ENCODE peak calls at places on chromosome 19, in six cellular contexts. K is PC-3, M is ovary, S is testis, P is breast epithelium, Q is stomach. Z is an unnamed sample.

GRCh38 chr19:32823747-32824102 is 45.8 kb downstream of the SLC7A9 start:
- DNase-seq in Q (no peak), M (no peak), K (no peak), S (no peak), P (no peak), Z (no peak)

GRCh38 chr19:2014731-2015610 is 543 bp downstream of the BTBD2 start:
- DNase-seq in Q (no peak), M (peak; percentile 37), P (no peak), K (no peak), S (no peak), Z (no peak)

GRCh38 chr19:43895727-43896126 is 39.4 kb downstream of the ZNF45 start:
- DNase-seq in M (no peak), S (no peak), P (no peak), K (no peak), Q (no peak), Z (no peak)

GRCh38 chr19:53328967-53329366 is 4.6 kb upstream of the ZNF845 start:
- DNase-seq in Q (no peak), M (peak; percentile 73), P (no peak), K (no peak), S (peak; percentile 74), Z (peak; percentile 65)

GRCh38 chr19:33134571-33135041 is 2.7 kb downstream of the WDR88 start:
- DNase-seq in K (no peak), P (no peak), M (no peak), Q (no peak), S (no peak), Z (no peak)

GRCh38 chr19:33502991-33503790 is 18.4 kb downstream of the PEPD start:
- DNase-seq in M (no peak), P (no peak), K (no peak), Q (no peak), S (no peak), Z (no peak)

GRCh38 chr19:32324631-32325215 is 20.7 kb upstream of the ZNF507 start:
- DNase-seq in Q (no peak), K (no peak), S (no peak), M (no peak), P (no peak), Z (no peak)

GRCh38 chr19:48403606-48404005 is 10.1 kb downstream of the GRIN2D start:
- DNase-seq in P (no peak), S (peak; percentile 79), M (no peak), K (peak; percentile 49), Q (no peak), Z (no peak)

GRCh38 chr19:19034204-19034624 is 811 bp downstream of the ARMC6 start:
- DNase-seq in M (no peak), P (no peak), Q (peak; percentile 49), S (peak; percentile 67), K (peak; percentile 82), Z (peak; percentile 72)

GRCh38 chr19:19033426-19034203 is at the start of the genes ARMC6 and SUGP2:
- DNase-seq in M (peak; percentile 85), Q (peak; percentile 88), K (peak; percentile 92), P (peak; percentile 75), S (peak; percentile 89), Z (peak; percentile 46)

GRCh38 chr19:19033176-19033425 is 216 bp downstream of the SUGP2 start:
- DNase-seq in P (no peak), M (no peak), S (no peak), K (no peak), Q (peak; percentile 27), Z (no peak)

GRCh38 chr19:19028526-19028925 is 4.8 kb downstream of the SUGP2 start:
- DNase-seq in M (no peak), Q (no peak), S (no peak), K (no peak), P (no peak), Z (no peak)

DNA sequence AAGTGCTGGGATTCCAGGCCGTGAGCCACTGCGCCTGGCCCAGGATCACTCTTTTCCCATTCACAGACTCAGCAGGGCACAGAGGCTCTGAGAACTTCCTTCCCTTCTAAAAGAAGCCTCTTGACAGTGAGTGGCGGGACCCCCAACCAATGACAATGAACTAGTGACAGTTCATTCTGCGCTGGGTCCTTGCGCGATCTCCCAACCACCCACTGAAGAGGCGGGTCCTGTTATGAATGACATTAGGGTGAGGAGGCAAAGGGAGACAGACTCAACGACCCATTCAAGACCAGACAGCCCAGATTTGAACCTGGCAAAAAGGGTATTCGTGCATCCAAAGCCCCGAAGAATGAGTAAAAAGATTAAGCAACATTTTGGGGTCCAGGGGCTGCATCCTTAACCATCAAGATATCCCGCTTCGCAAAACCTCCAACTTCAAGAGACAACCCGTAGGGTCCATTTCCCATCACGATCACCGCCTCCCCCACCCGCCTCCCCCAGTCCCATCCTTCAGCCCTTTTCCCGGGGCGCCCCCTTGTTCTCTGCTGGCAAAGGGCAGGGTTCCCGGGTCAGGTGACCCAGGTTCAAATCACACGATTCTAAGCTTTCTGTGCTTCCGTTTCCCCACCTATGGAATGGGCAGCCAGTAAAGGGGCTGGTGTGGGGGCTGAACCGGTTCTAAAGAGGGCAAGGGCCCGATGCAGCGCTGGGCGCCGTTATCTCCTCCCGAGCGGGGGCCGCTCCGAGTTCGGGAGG is 719 bp downstream of the SUGP2 start:
- DNase-seq in Q (peak; percentile 59), M (peak; percentile 73), P (peak; percentile 61), K (peak; percentile 85), S (peak; percentile 94), Z (peak; percentile 94)
- TF ChIP-seq CTCF in Q (no peak), M (no peak), P (no peak), K (no peak), S (no peak), Z (no peak)

GRCh38 chr19:30168760-30169159 is 203.4 kb upstream of the ZNF536 start:
- DNase-seq in P (no peak), S (no peak), Q (no peak), K (no peak), M (no peak), Z (no peak)

GRCh38 chr19:30169196-30169900 is 202.8 kb upstream of the ZNF536 start:
- DNase-seq in S (no peak), M (no peak), P (no peak), Q (no peak), K (no peak), Z (no peak)

GRCh38 chr19:30167206-30167903 is 204.8 kb upstream of the ZNF536 start:
- DNase-seq in Q (no peak), S (no peak), M (no peak), P (no peak), K (no peak), Z (no peak)

GRCh38 chr19:30170081-30170480 is 202.1 kb upstream of the ZNF536 start:
- DNase-seq in K (no peak), S (no peak), Q (no peak), P (no peak), M (no peak), Z (no peak)

GRCh38 chr19:30167976-30168635 is 204.1 kb upstream of the ZNF536 start:
- DNase-seq in P (no peak), K (no peak), S (no peak), Q (no peak), M (no peak), Z (no peak)
- H3K4me1 ChIP-seq in P (no peaks in the 10 kb centered on the region), K (no peaks in the 10 kb centered on the region), S (no peaks in the 10 kb centered on the region), Q (no peaks in the 10 kb centered on the region), M (no peaks in the 10 kb centered on the region), Z (no peaks in the 10 kb centered on the region)

GRCh38 chr19:39746836-39747529 is 9.2 kb upstream of the CLC start:
- DNase-seq in Q (peak; percentile 58), S (no peak), P (no peak), K (no peak), M (no peak), Z (no peak)
- TF ChIP-seq CTCF in Q (no peak), S (no peak), P (no peak), K (no peak), M (no peak), Z (no peak)

DNA sequence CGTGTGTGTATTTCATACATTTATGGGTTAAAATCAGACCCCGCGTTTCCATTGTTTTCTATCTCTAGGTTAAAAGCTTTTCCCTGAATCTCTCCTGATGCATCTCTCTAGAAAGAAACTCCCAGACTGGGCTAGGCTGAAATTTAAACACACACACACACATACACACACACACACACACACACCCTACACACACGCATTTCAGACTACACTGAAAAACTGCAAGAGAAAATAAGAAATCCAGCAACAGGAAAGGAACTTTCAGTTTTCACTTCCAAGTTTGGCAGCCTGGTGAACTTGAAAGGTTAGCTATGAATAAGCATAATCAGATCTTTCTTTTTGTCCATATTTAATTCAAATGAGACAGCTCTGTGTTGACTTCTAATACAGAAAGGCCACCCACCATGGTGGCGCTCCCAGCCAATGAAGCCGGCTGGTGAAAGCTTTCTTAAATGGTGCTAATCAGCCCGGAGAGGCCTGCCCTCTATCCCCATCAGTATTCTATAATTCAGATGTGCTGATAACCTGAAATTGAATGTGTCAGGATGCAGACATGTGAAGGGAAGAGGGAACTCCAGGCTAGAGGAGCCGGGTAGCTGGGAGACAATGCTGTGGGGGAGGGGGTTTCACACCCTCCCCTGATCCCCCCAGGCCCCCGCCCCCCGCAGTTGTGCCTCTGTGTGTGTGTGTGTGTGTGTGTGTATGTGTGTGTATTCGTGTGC is 108.3 kb upstream of the ZNF536 start:
- DNase-seq in S (no peak), Q (no peak), K (no peak), M (no peak), P (no peak), Z (no peak)
- H3K4me1 ChIP-seq in S (no peaks in the 10 kb centered on the region), Q (no peaks in the 10 kb centered on the region), K (no peaks in the 10 kb centered on the region), M (no peaks in the 10 kb centered on the region), P (no peaks in the 10 kb centered on the region), Z (no peaks in the 10 kb centered on the region)

DNA sequence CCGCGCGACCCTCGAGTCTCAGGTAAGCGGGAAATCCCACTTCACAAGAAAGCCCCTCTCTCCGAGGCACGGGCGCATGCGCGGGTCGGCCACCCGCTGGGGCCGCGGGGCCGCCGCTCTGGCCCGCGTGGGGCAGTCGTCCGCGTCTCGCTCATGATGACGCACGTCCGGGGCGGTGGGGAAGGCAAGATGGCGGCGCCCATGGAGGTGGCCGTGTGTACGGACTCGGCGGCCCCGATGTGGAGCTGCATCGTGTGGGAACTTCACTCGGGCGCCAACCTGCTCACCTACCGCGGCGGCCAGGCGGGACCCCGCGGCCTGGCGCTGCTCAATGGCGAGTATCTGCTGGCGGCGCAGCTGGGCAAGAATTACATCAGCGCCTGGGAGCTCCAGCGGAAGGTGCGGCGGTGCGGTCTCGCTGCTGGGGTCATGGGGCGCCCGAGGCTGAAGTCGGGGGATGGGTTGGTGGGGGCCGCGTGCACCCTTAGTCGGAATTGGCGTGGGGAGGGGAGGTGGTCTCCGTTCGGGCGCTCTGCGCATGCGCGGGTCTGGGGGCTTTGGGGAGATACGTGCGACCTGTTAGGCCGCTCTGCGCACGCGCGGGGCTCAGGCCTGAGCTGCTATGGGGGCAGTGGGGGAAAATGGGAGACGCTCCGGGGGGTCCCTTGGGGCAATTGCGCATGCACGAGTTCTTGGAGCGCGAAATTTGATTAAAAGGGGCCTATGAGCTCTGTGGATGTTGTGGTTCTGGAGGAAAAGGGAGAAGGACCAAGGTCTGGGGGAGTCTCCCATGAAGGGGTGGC is at the start of gene WDR18:
- DNase-seq in K (peak; percentile 89), P (peak; percentile 90), M (peak; percentile 94), S (peak; percentile 96), Q (peak; percentile 94), Z (peak; percentile 57)
- TF ChIP-seq CTCF in K (no peak), P (no peak), M (peak; percentile 26), S (peak; percentile 47), Q (no peak), Z (peak; percentile 11)

GRCh38 chr19:45500918-45501729 is 2.9 kb downstream of the PPM1N start:
- DNase-seq in K (no peak), M (no peak), P (no peak), Q (no peak), S (no peak), Z (no peak)
- H3K4me1 ChIP-seq in K (peaks cover 20% of the 10 kb centered on the region), M (peaks cover 7% of the 10 kb centered on the region), P (no peaks in the 10 kb centered on the region), Q (peaks cover 35% of the 10 kb centered on the region), S (peaks cover 7% of the 10 kb centered on the region), Z (peaks cover 8% of the 10 kb centered on the region)